ENCODE peak calls at places on chromosomes 2 and 18, in four cellular contexts. W, B, L and F are unnamed samples.

GRCh38 chr18:63161728-63162195 is 157.8 kb downstream of the BCL2 start:
- DNase-seq in W (no peak), B (no peak), L (peak; percentile 67), F (peak; percentile 51)

GRCh38 chr18:2316686-2317308 is 254.5 kb downstream of the METTL4 start:
- DNase-seq in W (no peak), B (no peak), L (no peak), F (no peak)

GRCh38 chr2:129170570-129170969 is 808.9 kb upstream of the RAB6C start:
- DNase-seq in W (no peak), B (no peak), L (no peak), F (no peak)

GRCh38 chr18:614980-615607 is 18.3 kb downstream of the CLUL1 start:
- DNase-seq in W (no peak), B (no peak), L (no peak), F (no peak)

GRCh38 chr2:239065537-239065936 is 217.7 kb downstream of the TWIST2 start:
- DNase-seq in W (no peak), B (no peak), L (no peak), F (no peak)

GRCh38 chr18:10381516-10381915 is 72.9 kb upstream of the APCDD1 start:
- DNase-seq in W (no peak), B (no peak), L (no peak), F (no peak)

GRCh38 chr2:62467475-62468321 is 38.3 kb downstream of the TMEM17 start:
- DNase-seq in W (no peak), B (no peak), L (no peak), F (peak; percentile 89)

GRCh38 chr2:173568054-173568453 is 213.4 kb downstream of the CDCA7 start:
- DNase-seq in W (peak; percentile 32), B (peak; percentile 56), L (no peak), F (peak; percentile 2)

GRCh38 chr2:233007739-233008138 is 5.3 kb downstream of the NGEF start:
- DNase-seq in W (no peak), B (no peak), L (no peak), F (no peak)

GRCh38 chr2:207546822-207547221 is 17.1 kb downstream of the CREB1 start:
- DNase-seq in W (no peak), B (no peak), L (no peak), F (no peak)

GRCh38 chr18:25062720-25063119 is 289.2 kb downstream of the ZNF521 start:
- DNase-seq in W (no peak), B (no peak), L (no peak), F (no peak)

GRCh38 chr2:234495076-234495800 is 1.6 kb downstream of the ARL4C start:
- DNase-seq in W (no peak), B (no peak), L (no peak), F (peak; percentile 40)

GRCh38 chr2:26195006-26195961 is 22.4 kb downstream of the GAREM2 start:
- DNase-seq in W (no peak), B (no peak), L (no peak), F (no peak)

GRCh38 chr2:141570474-141571131 is 560.2 kb downstream of the LRP1B start:
- DNase-seq in W (no peak), B (no peak), L (no peak), F (no peak)

GRCh38 chr2:191178806-191179514 is 28.2 kb upstream of the STAT4 start:
- DNase-seq in W (no peak), B (no peak), L (no peak), F (no peak)

GRCh38 chr2:230411484-230412368 is 4.3 kb upstream of the SP100 start:
- DNase-seq in W (no peak), B (peak; percentile 53), L (peak; percentile 85), F (peak; percentile 25)

GRCh38 chr2:160075171-160075570 is 12.8 kb upstream of the PLA2R1 start:
- DNase-seq in W (no peak), B (no peak), L (no peak), F (no peak)

GRCh38 chr18:45106331-45106774 is 425.7 kb downstream of the SETBP1 start:
- DNase-seq in W (no peak), B (no peak), L (no peak), F (no peak)

GRCh38 chr18:58128286-58129018 is 84.4 kb downstream of the NEDD4L start:
- DNase-seq in W (no peak), B (no peak), L (no peak), F (no peak)

GRCh38 chr2:205058409-205058808 is 513.1 kb downstream of the PARD3B start:
- DNase-seq in W (no peak), B (no peak), L (no peak), F (no peak)

GRCh38 chr2:60091311-60091710 is 462.1 kb downstream of the BCL11A start:
- DNase-seq in W (no peak), B (no peak), L (no peak), F (no peak)

GRCh38 chr2:28821295-28821958 is 10.8 kb downstream of the SPDYA start:
- DNase-seq in W (peak; percentile 56), B (peak; percentile 63), L (no peak), F (peak; percentile 32)

GRCh38 chr2:206597716-206598218 is 44.5 kb upstream of the FAM237A start:
- DNase-seq in W (no peak), B (no peak), L (no peak), F (no peak)

GRCh38 chr2:57516740-57517340 is 529.8 kb upstream of the VRK2 start:
- DNase-seq in W (peak; percentile 40), B (no peak), L (no peak), F (peak; percentile 58)

GRCh38 chr2:38376346-38376682 is 759 bp downstream of the ATL2 start:
- DNase-seq in W (peak; percentile 67), B (no peak), L (no peak), F (peak; percentile 66)

GRCh38 chr18:74249181-74249968 is 42.4 kb downstream of the CYB5A start:
- DNase-seq in W (peak; percentile 54), B (no peak), L (no peak), F (no peak)

GRCh38 chr2:199306116-199306515 is 151.6 kb downstream of the SATB2 start:
- DNase-seq in W (no peak), B (no peak), L (no peak), F (no peak)

GRCh38 chr18:73986711-73987110 is 160.9 kb downstream of the FBXO15 start:
- DNase-seq in W (no peak), B (no peak), L (no peak), F (no peak)

GRCh38 chr18:2191180-2191790 is 380.0 kb downstream of the METTL4 start:
- DNase-seq in W (no peak), B (no peak), L (no peak), F (no peak)

GRCh38 chr2:69916151-69916550 is 1.2 kb downstream of the MXD1 start:
- DNase-seq in W (no peak), B (no peak), L (no peak), F (no peak)